ENCODE peak calls at places on chromosomes 12 and 14, in five cellular contexts. F is uterus, B is Peyer's patch, X is sigmoid colon, Z is right lobe of liver. V is an unnamed sample.

GRCh38 chr12:10501031-10501430 is 4.7 kb upstream of the EIF2S3B start:
- DNase-seq in Z (no peak), X (no peak), F (no peak), B (no peak), V (no peak)

GRCh38 chr14:59482471-59483331 is 1.5 kb downstream of the L3HYPDH start:
- DNase-seq in F (peak), X (no peak), Z (peak), B (no peak), V (peak)

GRCh38 chr12:55829967-55830600 is 697 bp upstream of the DNAJC14 start:
- DNase-seq in B (peak), X (peak), F (peak), Z (peak), V (peak)

GRCh38 chr12:116177017-116177416 is 100.5 kb downstream of the MED13L start:
- DNase-seq in F (no peak), B (no peak), Z (no peak), X (no peak), V (no peak)

GRCh38 chr14:103091041-103091882 is 3.3 kb upstream of the EXOC3L4 start:
- DNase-seq in B (peak), Z (peak), X (no peak), F (no peak), V (peak)

GRCh38 chr12:49942512-49942893 is 8.0 kb upstream of the AQP2 start:
- DNase-seq in B (peak), Z (no peak), X (no peak), F (no peak), V (no peak)

GRCh38 chr12:48356041-48356768 is 5.5 kb upstream of the ZNF641 start:
- DNase-seq in B (no peak), Z (no peak), X (no peak), F (no peak), V (no peak)

GRCh38 chr12:55931317-55931779 is 386 bp downstream of the DGKA start:
- DNase-seq in B (no peak), Z (no peak), F (peak), X (no peak), V (peak)

GRCh38 chr14:32470161-32470705 is 141.1 kb downstream of the AKAP6 start:
- DNase-seq in X (no peak), F (no peak), B (no peak), Z (no peak), V (no peak)

GRCh38 chr14:85817430-85817829 is 287.5 kb downstream of the FLRT2 start:
- DNase-seq in B (no peak), X (no peak), Z (no peak), F (no peak), V (no peak)

GRCh38 chr14:71733210-71733883 is 198.9 kb upstream of the RGS6 start:
- DNase-seq in X (no peak), F (no peak), Z (no peak), B (no peak), V (no peak)

GRCh38 chr12:104258476-104259067 is 43.0 kb downstream of the TXNRD1 start:
- DNase-seq in B (no peak), X (no peak), Z (no peak), F (no peak), V (no peak)

GRCh38 chr12:42129595-42130204 is 15.0 kb downstream of the GXYLT1 start:
- DNase-seq in Z (no peak), X (no peak), B (peak), F (peak), V (peak)

GRCh38 chr12:78584695-78585094 is 279.9 kb upstream of the SYT1 start:
- DNase-seq in Z (peak), F (no peak), B (no peak), X (no peak), V (peak)

GRCh38 chr12:109139791-109140190 is 23.4 kb downstream of the ACACB start:
- DNase-seq in Z (no peak), X (peak), B (peak), F (no peak), V (no peak)

GRCh38 chr12:80622271-80622670 is 85.2 kb upstream of the MYF6 start:
- DNase-seq in Z (no peak), X (no peak), F (no peak), B (no peak), V (no peak)

DNA sequence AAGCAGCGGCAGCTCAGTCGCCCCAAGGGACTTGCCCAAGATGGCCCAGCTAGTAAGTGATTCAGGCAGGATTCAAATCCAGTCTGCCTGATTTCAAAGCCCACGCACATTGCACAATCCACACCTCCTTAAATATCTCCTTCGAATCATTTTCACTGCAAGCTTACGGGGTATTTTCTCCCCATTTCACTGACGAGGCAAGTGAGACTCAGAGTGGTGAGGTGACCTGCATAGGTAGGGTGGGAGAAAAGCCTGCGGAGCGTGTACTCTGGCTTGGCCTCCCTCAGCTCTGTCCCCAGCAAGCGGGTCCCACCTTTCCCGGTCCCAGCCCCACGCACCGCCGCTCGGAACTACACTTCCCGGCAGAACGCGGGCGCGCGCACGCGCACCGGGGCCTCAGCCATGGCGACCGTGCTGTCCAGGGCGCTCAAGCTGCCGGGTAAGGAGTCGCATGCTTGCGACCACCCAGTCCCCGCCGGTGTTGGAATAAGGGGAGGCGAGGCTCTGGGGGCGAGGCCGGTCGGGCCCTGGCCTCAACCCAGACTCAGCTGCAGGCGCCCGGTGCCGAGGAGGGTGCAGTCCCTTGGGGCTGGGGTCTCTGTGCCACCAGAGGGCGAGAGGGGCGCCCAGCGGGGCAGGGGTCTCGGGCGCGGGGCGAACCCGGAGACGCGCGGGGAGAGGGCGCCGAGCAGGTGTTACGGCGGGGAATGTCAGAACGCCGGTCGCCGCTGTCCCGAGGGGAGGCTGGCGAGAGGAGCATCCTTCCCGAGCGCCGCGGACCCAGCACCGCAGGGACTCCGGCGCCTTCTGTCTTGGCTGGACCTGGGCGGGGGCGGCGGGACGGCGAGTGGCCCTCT is at the start of gene FAM234B:
- DNase-seq in X (peak), Z (peak), B (peak), F (peak), V (peak)
- TF ChIP-seq POLR2A in X (peak), Z (peak), B (peak), F (no peak), V (peak)

DNA sequence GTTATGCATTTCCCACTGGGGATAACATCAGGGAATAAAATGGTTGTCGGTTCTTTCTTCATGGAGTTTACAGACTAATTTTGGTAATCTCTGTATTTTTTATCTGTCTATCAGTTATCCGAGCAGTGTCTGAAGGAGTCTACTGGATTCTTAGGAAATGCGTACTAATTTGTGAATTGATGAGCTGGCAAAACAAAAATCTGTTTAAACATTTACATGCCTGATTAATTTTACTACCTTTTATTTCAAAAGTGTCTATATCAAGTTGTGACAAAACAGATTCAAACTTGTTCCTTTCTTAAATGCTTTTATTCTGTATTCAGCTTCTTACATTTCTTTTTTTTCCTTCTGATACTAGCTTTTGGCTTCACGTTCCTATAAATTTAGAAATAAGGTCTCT is 4.4 kb downstream of the RIMKLB start:
- DNase-seq in B (no peak), Z (no peak), F (no peak), X (no peak), V (no peak)
- TF ChIP-seq POLR2A in B (no peak), Z (no peak), F (no peak), X (no peak), V (no peak)

DNA sequence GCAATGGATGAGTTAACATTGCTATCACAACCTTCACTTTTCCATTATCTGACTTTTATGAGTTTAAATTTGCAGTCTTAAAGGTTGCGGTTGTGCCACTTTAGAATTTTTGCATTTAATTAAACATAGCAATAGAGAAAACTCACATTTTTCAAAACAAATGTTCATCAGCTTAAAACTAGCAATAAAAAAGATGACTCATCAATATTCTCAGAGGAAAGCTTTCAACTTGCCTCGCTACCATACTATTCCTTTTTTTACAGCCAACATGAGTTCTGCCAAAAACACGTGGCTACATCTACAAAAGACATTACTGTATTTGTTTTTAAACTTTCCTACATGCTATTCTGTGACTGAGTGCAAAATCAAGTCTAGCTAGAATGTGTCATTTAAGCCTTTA is 497.1 kb downstream of the RPS29 start:
- DNase-seq in B (no peak), Z (no peak), X (no peak), F (no peak), V (no peak)
- TF ChIP-seq POLR2A in B (no peak), Z (no peak), X (no peak), F (no peak), V (no peak)

DNA sequence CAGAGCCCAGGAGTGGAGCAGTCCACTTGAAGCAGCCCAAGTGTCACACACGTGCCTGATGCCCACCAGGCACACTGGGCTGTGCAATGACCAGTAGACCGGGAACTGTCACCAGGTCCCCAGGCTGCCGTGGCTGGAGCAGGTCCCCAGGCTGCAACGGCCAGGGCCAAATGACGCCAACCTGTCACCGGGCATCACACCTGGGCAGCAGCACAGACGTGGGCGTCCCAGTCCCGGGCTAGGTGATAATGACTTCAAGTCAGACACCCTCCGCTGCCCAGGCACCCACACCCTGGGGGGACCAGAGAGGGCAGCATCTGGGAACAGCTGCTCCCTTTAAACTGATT is 30.6 kb upstream of the MMP17 start:
- DNase-seq in Z (no peak), B (no peak), X (no peak), F (no peak), V (no peak)
- TF ChIP-seq POLR2A in Z (no peak), B (no peak), X (no peak), F (no peak), V (no peak)

GRCh38 chr12:38907171-38907923 is 2.0 kb upstream of the CPNE8 start:
- DNase-seq in B (no peak), X (no peak), F (no peak), Z (no peak), V (no peak)

GRCh38 chr12:38906482-38907170 is 1.2 kb upstream of the CPNE8 start:
- DNase-seq in X (peak), Z (peak), B (peak), F (peak), V (peak)

GRCh38 chr12:38904932-38905479 is 385 bp downstream of the CPNE8 start:
- DNase-seq in F (peak), X (peak), Z (peak), B (peak), V (peak)

GRCh38 chr12:38903596-38903995 is 1.8 kb downstream of the CPNE8 start:
- DNase-seq in B (no peak), Z (no peak), F (no peak), X (no peak), V (no peak)

GRCh38 chr12:38905480-38906351 is at the start of gene CPNE8:
- DNase-seq in X (peak), Z (peak), F (peak), B (peak), V (peak)
- TF ChIP-seq POLR2A in X (no peak), Z (peak), F (peak), B (peak), V (peak)

GRCh38 chr12:2552000-2552399 is 242.8 kb upstream of the FKBP4 start:
- DNase-seq in B (no peak), X (no peak), Z (no peak), F (no peak), V (no peak)

GRCh38 chr12:2551514-2551913 is 243.3 kb upstream of the FKBP4 start:
- DNase-seq in F (no peak), Z (no peak), B (no peak), X (no peak), V (no peak)

GRCh38 chr12:2548095-2548494 is 246.7 kb upstream of the FKBP4 start:
- DNase-seq in X (peak), B (no peak), Z (no peak), F (no peak), V (no peak)

GRCh38 chr12:2551097-2551496 is 243.7 kb upstream of the FKBP4 start:
- DNase-seq in X (no peak), F (no peak), Z (no peak), B (no peak), V (no peak)

GRCh38 chr12:2550470-2551090 is 244.2 kb upstream of the FKBP4 start:
- DNase-seq in B (no peak), F (no peak), X (peak), Z (no peak), V (no peak)
- TF ChIP-seq POLR2A in B (no peak), F (no peak), X (no peak), Z (no peak), V (no peak)

DNA sequence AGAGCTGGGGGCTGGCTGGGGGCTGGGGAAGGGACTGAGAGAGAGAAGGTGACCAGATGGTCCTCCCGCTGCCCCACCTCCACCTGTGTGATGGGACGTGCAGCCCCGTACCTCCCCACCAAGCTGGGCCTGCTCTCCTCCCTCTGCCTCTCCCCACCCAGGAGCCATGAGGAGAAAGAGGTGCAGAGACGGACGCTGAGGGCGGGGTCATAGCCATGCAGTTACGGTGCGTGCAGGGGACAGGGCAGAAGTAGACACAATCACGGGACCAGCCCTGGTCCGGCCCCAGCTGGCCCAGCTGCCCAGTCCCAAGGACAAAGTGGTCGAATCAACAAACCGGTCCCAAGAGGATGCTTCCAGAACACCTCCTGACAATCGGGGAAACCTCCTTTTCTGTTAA is 33.2 kb downstream of the RFLNA start:
- DNase-seq in F (no peak), X (no peak), Z (no peak), B (no peak), V (no peak)
- TF ChIP-seq POLR2A in F (no peak), X (no peak), Z (no peak), B (no peak), V (no peak)

DNA sequence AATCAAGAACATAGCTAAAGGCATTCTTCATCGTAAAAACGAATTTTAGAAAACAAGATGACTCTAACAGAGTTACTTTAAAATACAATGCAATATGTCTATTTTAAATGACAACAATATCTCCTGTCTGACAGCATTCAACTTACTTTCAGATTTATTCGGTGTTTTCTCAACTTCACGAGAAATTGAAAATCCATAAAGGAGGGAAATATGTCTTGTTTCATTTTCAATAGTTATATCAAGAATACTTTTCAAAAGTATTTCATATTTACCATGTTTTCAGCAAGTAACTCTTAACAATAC is 254.8 kb downstream of the DAD1 start:
- DNase-seq in B (no peak), X (no peak), Z (no peak), F (no peak), V (no peak)
- TF ChIP-seq POLR2A in B (no peak), X (no peak), Z (no peak), F (no peak), V (no peak)

GRCh38 chr12:117298191-117298590 is 63.2 kb downstream of the NOS1 start:
- DNase-seq in B (no peak), F (no peak), Z (no peak), X (no peak), V (no peak)
- TF ChIP-seq POLR2A in B (no peak), F (no peak), Z (no peak), X (no peak), V (no peak)

V was measured in erythroblast.